ENCODE peak calls at places on chromosomes 11 and 22, in ten cellular contexts. U is fibroblast of gingiva; X is NCI-H1436 treated with DMSO at 0.1 percent for 48 hours; G is cardiac fibroblast; F is GM23338; D is head of caudate nucleus; I is lower leg skin; W is CD8-positive, alpha-beta memory T cell; S is Caco-2; Y is T-helper 2 cell treated with Interferon-gamma antibody and Interleukin-4, amounts not matched to agents 5 μg/mL and 100 μg/mL, for 36 hours. Q is an unnamed sample.
A peak's percentile ranks its signal among the peaks of the same experiment; 100 is the strongest.

GRCh38 chr11:57567512-57568329 is at the start of gene UBE2L6:
- DNase-seq in U (peak; percentile 14), X (no peak), G (peak; percentile 38), F (peak; percentile 74), D (peak; percentile 74), I (peak; percentile 91), W (peak; percentile 56), S (peak; percentile 67), Y (peak; percentile 64), Q (peak; percentile 55)

GRCh38 chr22:46827072-46827780 is 64.8 kb downstream of the TBC1D22A start:
- DNase-seq in U (no peak), X (no peak), G (no peak), F (peak; percentile 92), D (peak; percentile 46), I (no peak), W (no peak), S (no peak), Y (no peak), Q (no peak)

GRCh38 chr22:37162221-37163095 is 12.7 kb upstream of the IL2RB start:
- DNase-seq in U (no peak), X (no peak), G (no peak), F (no peak), D (no peak), I (no peak), W (peak; percentile 60), S (no peak), Y (peak; percentile 88), Q (no peak)

GRCh38 chr22:42091446-42091764 is 833 bp upstream of the NDUFA6 start:
- DNase-seq in U (no peak), X (no peak), G (no peak), F (no peak), D (no peak), I (no peak), W (no peak), S (no peak), Y (no peak), Q (no peak)

GRCh38 chr11:95545116-95545875 is 244.3 kb downstream of the FAM76B start:
- DNase-seq in U (no peak), X (no peak), G (no peak), F (peak; percentile 55), D (no peak), I (no peak), W (no peak), S (no peak), Y (no peak), Q (no peak)

GRCh38 chr11:71505001-71505400 is 22.1 kb upstream of the KRTAP5-7 start:
- DNase-seq in U (no peak), X (no peak), G (no peak), F (no peak), D (no peak), I (no peak), W (no peak), S (no peak), Y (no peak), Q (no peak)

GRCh38 chr11:8023831-8024555 is 36.9 kb downstream of the EIF3F start:
- DNase-seq in U (no peak), X (no peak), G (peak; percentile 33), F (no peak), D (no peak), I (peak; percentile 43), W (no peak), S (no peak), Y (no peak), Q (no peak)

GRCh38 chr11:215581-216037 is 8.1 kb downstream of the RIC8A start:
- DNase-seq in U (no peak), X (no peak), G (no peak), F (no peak), D (no peak), I (no peak), W (no peak), S (no peak), Y (no peak), Q (no peak)

GRCh38 chr11:36594316-36594989 is at the start of gene IFTAP:
- DNase-seq in U (peak; percentile 85), X (no peak), G (peak; percentile 93), F (peak; percentile 98), D (peak; percentile 55), I (peak; percentile 86), W (no peak), S (peak; percentile 67), Y (peak; percentile 9), Q (peak; percentile 84)

GRCh38 chr11:118353084-118353710 is 6.2 kb upstream of the UBE4A start:
- DNase-seq in U (no peak), X (no peak), G (peak; percentile 40), F (peak; percentile 54), D (no peak), I (no peak), W (no peak), S (no peak), Y (no peak), Q (peak; percentile 26)

GRCh38 chr11:8959546-8960166 is 4.6 kb downstream of the TMEM9B start:
- DNase-seq in U (peak; percentile 78), X (no peak), G (peak; percentile 92), F (peak; percentile 91), D (no peak), I (no peak), W (no peak), S (peak; percentile 46), Y (peak; percentile 26), Q (peak; percentile 77)

GRCh38 chr11:75667268-75667830 is 1.5 kb downstream of the MAP6 start:
- DNase-seq in U (peak; percentile 5), X (no peak), G (no peak), F (peak; percentile 67), D (peak; percentile 48), I (no peak), W (no peak), S (peak; percentile 92), Y (no peak), Q (peak; percentile 53)

GRCh38 chr22:46108564-46109473 is 41.5 kb upstream of the PPARA start:
- DNase-seq in U (peak; percentile 66), X (no peak), G (peak; percentile 41), F (peak; percentile 30), D (no peak), I (no peak), W (no peak), S (peak; percentile 60), Y (no peak), Q (no peak)

GRCh38 chr22:44274918-44275665 is 37.7 kb downstream of the SHISAL1 start:
- DNase-seq in U (no peak), X (no peak), G (no peak), F (no peak), D (no peak), I (no peak), W (no peak), S (no peak), Y (no peak), Q (no peak)

GRCh38 chr11:2803186-2804057 is 82.2 kb downstream of the CDKN1C start:
- DNase-seq in U (no peak), X (no peak), G (no peak), F (no peak), D (no peak), I (peak; percentile 77), W (no peak), S (peak; percentile 24), Y (no peak), Q (no peak)

GRCh38 chr22:48084041-48084748 is 1321.7 kb downstream of the TBC1D22A start:
- DNase-seq in U (no peak), X (no peak), G (no peak), F (no peak), D (no peak), I (no peak), W (no peak), S (no peak), Y (peak; percentile 27), Q (peak; percentile 53)

GRCh38 chr22:29842740-29843139 is 4.7 kb upstream of the ASCC2 start:
- DNase-seq in U (peak; percentile 97), X (no peak), G (peak; percentile 91), F (no peak), D (no peak), I (no peak), W (no peak), S (no peak), Y (no peak), Q (no peak)

GRCh38 chr11:118417801-118418200 is 16.4 kb downstream of the ATP5MG start:
- DNase-seq in U (no peak), X (no peak), G (no peak), F (no peak), D (no peak), I (no peak), W (no peak), S (no peak), Y (no peak), Q (no peak)

GRCh38 chr11:27388869-27389268 is 25.9 kb upstream of the CCDC34 start:
- DNase-seq in U (no peak), X (no peak), G (no peak), F (no peak), D (no peak), I (no peak), W (no peak), S (no peak), Y (no peak), Q (peak; percentile 36)

GRCh38 chr11:9990221-9990973 is 303.6 kb downstream of the SBF2 start:
- DNase-seq in U (peak; percentile 51), X (no peak), G (peak; percentile 33), F (peak; percentile 12), D (no peak), I (no peak), W (no peak), S (no peak), Y (no peak), Q (peak; percentile 35)

GRCh38 chr11:100734743-100735527 is 47.8 kb downstream of the ARHGAP42 start:
- DNase-seq in U (no peak), X (no peak), G (no peak), F (no peak), D (no peak), I (no peak), W (no peak), S (no peak), Y (no peak), Q (no peak)

GRCh38 chr11:26227311-26227710 is 104.6 kb upstream of the ANO3 start:
- DNase-seq in U (peak; percentile 94), X (no peak), G (peak; percentile 87), F (peak; percentile 22), D (no peak), I (no peak), W (no peak), S (no peak), Y (no peak), Q (peak; percentile 56)

GRCh38 chr22:28435271-28435825 is 244.3 kb downstream of the TTC28 start:
- DNase-seq in U (no peak), X (no peak), G (no peak), F (peak; percentile 18), D (no peak), I (peak; percentile 88), W (no peak), S (no peak), Y (no peak), Q (no peak)

GRCh38 chr11:104394508-104394907 is 230.6 kb upstream of the PDGFD start:
- DNase-seq in U (no peak), X (no peak), G (no peak), F (no peak), D (no peak), I (no peak), W (no peak), S (no peak), Y (no peak), Q (no peak)

GRCh38 chr11:81644239-81644840 is 1089.3 kb downstream of the FAM181B start:
- DNase-seq in U (peak; percentile 1), X (no peak), G (peak; percentile 54), F (peak; percentile 89), D (no peak), I (no peak), W (no peak), S (peak; percentile 61), Y (no peak), Q (no peak)

GRCh38 chr11:114162719-114163123 is 103.2 kb downstream of the ZBTB16 start:
- DNase-seq in U (peak; percentile 100), X (no peak), G (peak; percentile 100), F (no peak), D (peak; percentile 77), I (peak; percentile 97), W (no peak), S (no peak), Y (no peak), Q (peak; percentile 99)

GRCh38 chr11:126113515-126113957 is 50.9 kb upstream of the CDON start:
- DNase-seq in U (peak; percentile 98), X (no peak), G (peak; percentile 99), F (no peak), D (no peak), I (peak; percentile 97), W (no peak), S (peak; percentile 68), Y (no peak), Q (peak; percentile 93)

GRCh38 chr11:32960553-32961164 is 55.0 kb upstream of the DEPDC7 start:
- DNase-seq in U (peak; percentile 31), X (no peak), G (peak; percentile 74), F (peak; percentile 78), D (no peak), I (no peak), W (no peak), S (no peak), Y (no peak), Q (no peak)